ENCODE peak calls at places on chromosomes 7 and 10, in seven cellular contexts. P, L, H, U, S, D and B are unnamed samples.

GRCh38 chr7:80770675-80771081 is 132.2 kb downstream of the CD36 start:
- DNase-seq in L (peak; percentile 27), S (no peak), P (no peak), D (no peak), H (no peak), U (no peak), B (no peak)

GRCh38 chr10:1451362-1451888 is 285.9 kb downstream of the ADARB2 start:
- DNase-seq in U (no peak), L (no peak), D (no peak), H (no peak), P (no peak), S (no peak), B (no peak)

GRCh38 chr7:46685051-46685450 is 764.0 kb upstream of the IGFBP3 start:
- DNase-seq in D (no peak), S (peak; percentile 6), L (no peak), U (no peak), H (no peak), P (no peak), B (no peak)

GRCh38 chr10:82463165-82463564 is 588.2 kb downstream of the NRG3 start:
- DNase-seq in U (no peak), H (no peak), P (no peak), L (no peak), S (no peak), D (no peak), B (peak; percentile 10)

GRCh38 chr10:132922872-132923271 is 19.5 kb downstream of the CFAP46 start:
- DNase-seq in L (no peak), P (no peak), U (no peak), D (no peak), H (no peak), S (no peak), B (no peak)

GRCh38 chr10:69869291-69869841 is 67.7 kb downstream of the COL13A1 start:
- DNase-seq in U (no peak), D (no peak), L (peak; percentile 56), P (no peak), H (peak; percentile 27), S (peak; percentile 90), B (no peak)

GRCh38 chr7:41709621-41710020 is 6.7 kb upstream of the INHBA start:
- DNase-seq in L (peak; percentile 88), U (no peak), S (peak; percentile 97), H (no peak), P (peak; percentile 45), D (peak; percentile 55), B (no peak)

GRCh38 chr7:44976040-44976745 is 2.6 kb downstream of the MYO1G start:
- DNase-seq in L (no peak), P (no peak), D (no peak), H (no peak), U (no peak), S (no peak), B (no peak)

GRCh38 chr10:105706281-105707026 is 1065.4 kb downstream of the SORCS3 start:
- DNase-seq in D (no peak), H (peak; percentile 3), P (peak; percentile 28), U (no peak), S (no peak), L (no peak), B (no peak)

GRCh38 chr10:72227826-72228225 is 11.8 kb upstream of the ASCC1 start:
- DNase-seq in P (no peak), H (no peak), U (no peak), D (no peak), S (no peak), L (no peak), B (no peak)

GRCh38 chr10:96339956-96340904 is 18.6 kb downstream of the OPALIN start:
- DNase-seq in L (peak; percentile 59), H (peak; percentile 46), D (peak; percentile 39), U (peak; percentile 44), S (peak; percentile 67), P (peak; percentile 9), B (peak; percentile 51)